ENCODE peak calls at places on chromosome 7, in four cellular contexts. H, C, B and F are unnamed samples.
A peak's percentile ranks its signal among the peaks of the same experiment; 100 is the strongest.

GRCh38 chr7:80830584-80831319 is 88.1 kb downstream of the SEMA3C start:
- DNase-seq in C (no peak), B (no peak), H (no peak), F (no peak)

GRCh38 chr7:151672706-151673105 is 153.0 kb upstream of the RHEB start:
- DNase-seq in B (no peak), C (no peak), H (no peak), F (no peak)

GRCh38 chr7:71925663-71926062 is 486.5 kb downstream of the CALN1 start:
- DNase-seq in C (no peak), H (peak; percentile 88), B (peak; percentile 47), F (no peak)

GRCh38 chr7:1970895-1971294 is 261.9 kb downstream of the MAD1L1 start:
- DNase-seq in C (no peak), H (no peak), B (no peak), F (no peak)

GRCh38 chr7:7706101-7706511 is 12.3 kb downstream of the RPA3 start:
- DNase-seq in C (no peak), B (no peak), H (no peak), F (no peak)

GRCh38 chr7:26361637-26362036 is 70.0 kb downstream of the SNX10 start:
- DNase-seq in C (no peak), B (no peak), H (no peak), F (no peak)

GRCh38 chr7:99108615-99109014 is 35.3 kb downstream of the SMURF1 start:
- DNase-seq in C (no peak), B (no peak), H (no peak), F (peak; percentile 86)

GRCh38 chr7:105126436-105126975 is 112.5 kb downstream of the KMT2E start:
- DNase-seq in B (no peak), H (no peak), C (no peak), F (peak; percentile 70)

GRCh38 chr7:66847879-66848810 is 72.9 kb upstream of the TMEM248 start:
- DNase-seq in H (peak; percentile 51), B (no peak), C (no peak), F (peak; percentile 84)

GRCh38 chr7:152520861-152521302 is 85.1 kb upstream of the KMT2C start:
- DNase-seq in B (no peak), H (no peak), C (no peak), F (no peak)

GRCh38 chr7:33039257-33039904 is 23.2 kb downstream of the NT5C3A start:
- DNase-seq in B (no peak), C (no peak), H (no peak), F (peak; percentile 66)

GRCh38 chr7:66837007-66837406 is 84.0 kb upstream of the TMEM248 start:
- DNase-seq in H (peak; percentile 85), B (peak; percentile 62), C (peak; percentile 34), F (no peak)

GRCh38 chr7:149838992-149839408 is 825 bp downstream of the ZNF862 start:
- DNase-seq in C (no peak), B (no peak), H (peak; percentile 33), F (peak; percentile 68)

GRCh38 chr7:33773053-33773452 is 132.3 kb upstream of the BMPER start:
- DNase-seq in B (no peak), H (no peak), C (no peak), F (peak; percentile 88)

GRCh38 chr7:99669782-99670181 is 10.0 kb downstream of the CYP3A5 start:
- DNase-seq in C (no peak), H (no peak), B (no peak), F (peak; percentile 19)

GRCh38 chr7:143914938-143915337 is 13.0 kb upstream of the TCAF1 start:
- DNase-seq in B (peak; percentile 13), H (no peak), C (no peak), F (no peak)

GRCh38 chr7:23685770-23686169 is 5.8 kb downstream of the FAM221A start:
- DNase-seq in H (no peak), B (no peak), C (no peak), F (peak; percentile 45)

GRCh38 chr7:42935861-42936260 is 3.7 kb downstream of the MRPL32 start:
- DNase-seq in B (no peak), H (no peak), C (no peak), F (no peak)

GRCh38 chr7:124752310-124752709 is 13.3 kb downstream of the GPR37 start:
- DNase-seq in B (no peak), C (no peak), H (peak; percentile 59), F (no peak)

GRCh38 chr7:1740214-1740613 is 70.1 kb downstream of the ELFN1 start:
- DNase-seq in B (no peak), H (no peak), C (no peak), F (no peak)

GRCh38 chr7:104627516-104627915 is 299.1 kb downstream of the LHFPL3 start:
- DNase-seq in B (peak; percentile 73), C (peak; percentile 78), H (peak; percentile 47), F (peak; percentile 63)

GRCh38 chr7:47518827-47519226 is 63.1 kb downstream of the TNS3 start:
- DNase-seq in H (no peak), C (no peak), B (no peak), F (peak; percentile 95)

GRCh38 chr7:91557789-91558396 is 293.7 kb downstream of the FZD1 start:
- DNase-seq in H (no peak), C (no peak), B (no peak), F (peak; percentile 92)

GRCh38 chr7:30924624-30925023 is 13.0 kb downstream of the AQP1 start:
- DNase-seq in C (no peak), B (peak; percentile 2), H (no peak), F (no peak)

GRCh38 chr7:28596245-28596935 is 184.1 kb downstream of the CREB5 start:
- DNase-seq in H (no peak), B (no peak), C (no peak), F (peak; percentile 83)

GRCh38 chr7:151245360-151246160 is 2.9 kb downstream of the SMARCD3 start:
- DNase-seq in H (peak; percentile 49), C (peak; percentile 76), B (peak; percentile 84), F (peak; percentile 61)

GRCh38 chr7:47948096-47948790 is at the start of gene PKD1L1:
- DNase-seq in C (no peak), B (no peak), H (no peak), F (no peak)

GRCh38 chr7:102287465-102288146 is 938 bp downstream of the SH2B2 start:
- DNase-seq in C (peak; percentile 53), B (peak; percentile 50), H (peak; percentile 59), F (peak; percentile 57)

GRCh38 chr7:2668401-2668800 is 19.6 kb upstream of the AMZ1 start:
- DNase-seq in B (no peak), C (no peak), H (no peak), F (peak; percentile 35)

GRCh38 chr7:15104411-15105092 is 202.0 kb upstream of the DGKB start:
- DNase-seq in C (no peak), H (no peak), B (no peak), F (no peak)

GRCh38 chr7:30313348-30313747 is 29.0 kb downstream of the ZNRF2 start:
- DNase-seq in H (peak; percentile 14), C (no peak), B (no peak), F (peak; percentile 5)